ENCODE peak calls at places on chromosomes 3 and 15, in five cellular contexts. V, I, M, X and S are unnamed samples.

GRCh38 chr3:188646592-188646991 is 492.6 kb downstream of the LPP start:
- DNase-seq in V (no peak), I (no peak), M (no peak), X (no peak), S (no peak)

GRCh38 chr15:43505723-43506122 is 11.7 kb upstream of the MAP1A start:
- DNase-seq in V (no peak), I (no peak), M (peak; percentile 46), X (no peak), S (no peak)

GRCh38 chr3:173371848-173372487 is 25.6 kb upstream of the NLGN1 start:
- DNase-seq in V (peak; percentile 10), I (peak; percentile 57), M (peak; percentile 15), X (no peak), S (no peak)

GRCh38 chr15:48974865-48975264 is 11.1 kb upstream of the SHC4 start:
- DNase-seq in V (peak; percentile 14), I (peak; percentile 61), M (peak; percentile 58), X (no peak), S (no peak)

GRCh38 chr15:61195116-61196002 is 33.7 kb downstream of the RORA start:
- DNase-seq in V (peak; percentile 71), I (peak; percentile 72), M (peak; percentile 60), X (peak; percentile 7), S (peak; percentile 23)

GRCh38 chr3:73024836-73025235 is 28.2 kb downstream of the PPP4R2 start:
- DNase-seq in V (no peak), I (peak; percentile 63), M (no peak), X (no peak), S (no peak)

GRCh38 chr3:123584284-123584987 is 417 bp downstream of the HACD2 start:
- DNase-seq in V (no peak), I (peak; percentile 75), M (no peak), X (no peak), S (no peak)

GRCh38 chr3:136632625-136633081 is 119.5 kb downstream of the STAG1 start:
- DNase-seq in V (peak; percentile 23), I (no peak), M (no peak), X (no peak), S (peak; percentile 80)

GRCh38 chr15:51724673-51725072 is 12.8 kb downstream of the LYSMD2 start:
- DNase-seq in V (no peak), I (peak; percentile 21), M (no peak), X (no peak), S (no peak)

GRCh38 chr3:183697610-183698317 is at the start of gene YEATS2:
- DNase-seq in V (peak; percentile 68), I (peak; percentile 83), M (peak; percentile 79), X (no peak), S (peak; percentile 31)

GRCh38 chr3:108477511-108478147 is 32.8 kb downstream of the MYH15 start:
- DNase-seq in V (peak; percentile 72), I (peak; percentile 78), M (peak; percentile 62), X (peak; percentile 12), S (peak; percentile 52)

GRCh38 chr15:82111918-82112317 is 66.1 kb upstream of the MEX3B start:
- DNase-seq in V (no peak), I (no peak), M (no peak), X (no peak), S (no peak)

GRCh38 chr3:143139786-143140185 is 20.2 kb downstream of the CHST2 start:
- DNase-seq in V (peak; percentile 49), I (no peak), M (no peak), X (no peak), S (no peak)

GRCh38 chr3:82773207-82773606 is 1011.8 kb upstream of the GBE1 start:
- DNase-seq in V (no peak), I (no peak), M (no peak), X (no peak), S (no peak)

GRCh38 chr15:26838742-26839460 is 28.0 kb upstream of the GABRA5 start:
- DNase-seq in V (peak; percentile 47), I (peak; percentile 85), M (peak; percentile 55), X (no peak), S (no peak)

GRCh38 chr3:142209655-142210054 is 15.7 kb downstream of the GK5 start:
- DNase-seq in V (no peak), I (no peak), M (no peak), X (no peak), S (no peak)

GRCh38 chr15:70093481-70094309 is 4.0 kb downstream of the TLE3 start:
- DNase-seq in V (no peak), I (peak; percentile 79), M (peak; percentile 32), X (no peak), S (no peak)

GRCh38 chr3:189914799-189915198 is 205.9 kb downstream of the P3H2 start:
- DNase-seq in V (peak; percentile 88), I (no peak), M (no peak), X (no peak), S (no peak)

GRCh38 chr3:117921908-117922456 is 1112.7 kb downstream of the IGSF11 start:
- DNase-seq in V (no peak), I (peak; percentile 55), M (no peak), X (no peak), S (no peak)

GRCh38 chr3:125602752-125603649 is 7.7 kb upstream of the OSBPL11 start:
- DNase-seq in V (peak; percentile 19), I (no peak), M (no peak), X (no peak), S (no peak)

GRCh38 chr3:12503126-12503952 is 19.1 kb downstream of the TSEN2 start:
- DNase-seq in V (no peak), I (no peak), M (no peak), X (no peak), S (no peak)

GRCh38 chr15:76903251-76903681 is 1.9 kb downstream of the SCAPER start:
- DNase-seq in V (peak; percentile 66), I (peak; percentile 50), M (peak; percentile 28), X (peak; percentile 15), S (peak; percentile 27)

GRCh38 chr3:16697437-16698258 is 92.4 kb upstream of the DAZL start:
- DNase-seq in V (no peak), I (peak; percentile 52), M (no peak), X (no peak), S (no peak)

DNA sequence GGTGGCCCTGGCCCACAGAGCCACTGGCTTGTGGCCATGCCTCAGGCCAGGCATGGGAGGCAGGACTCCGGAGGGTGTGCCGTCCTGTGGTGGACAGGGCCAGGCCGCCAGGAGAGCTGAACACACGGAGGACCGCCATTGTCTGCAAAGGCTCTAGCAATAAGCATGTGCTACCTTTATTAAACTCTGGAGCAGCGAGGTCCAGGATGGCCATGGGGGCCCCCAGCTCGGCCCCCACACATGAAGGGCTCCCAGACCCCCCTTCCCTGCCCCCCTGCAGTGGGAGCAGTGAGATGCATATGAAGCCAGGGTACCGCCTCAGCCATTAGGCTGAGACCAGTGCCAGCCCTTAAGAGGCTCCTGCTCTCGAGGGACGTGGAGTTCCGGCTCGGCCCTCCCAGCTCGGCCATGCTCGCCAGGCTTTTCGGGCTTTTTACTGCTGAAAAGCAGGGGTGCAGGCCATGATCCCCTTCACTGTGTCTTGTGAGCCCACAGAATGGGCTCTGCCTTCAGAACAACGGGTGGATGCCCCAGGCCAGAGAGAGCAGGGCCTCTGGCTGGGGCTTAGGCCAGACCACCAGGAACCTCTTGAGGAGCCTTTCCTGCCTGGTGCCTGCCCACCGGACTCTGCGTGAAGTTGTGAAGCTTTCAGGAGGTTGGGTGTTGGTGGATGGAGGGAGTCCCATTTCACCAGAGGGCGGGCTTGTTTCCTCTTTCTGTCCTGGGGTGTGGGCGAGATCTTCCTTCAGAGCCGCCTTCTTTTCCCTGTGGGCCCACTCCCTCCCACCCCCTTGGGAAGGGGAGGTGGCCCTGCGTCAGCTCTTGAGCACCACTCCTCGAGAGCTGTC is 2.6 kb downstream of the AMIGO3 start:
- DNase-seq in V (no peak), I (no peak), M (no peak), X (no peak), S (no peak)
- TF ChIP-seq JUNB in V (no peak), I (no peak), M (no peak), X (no peak), S (no peak)

GRCh38 chr15:57527382-57528091 is 64.2 kb upstream of the MYZAP start:
- DNase-seq in V (peak; percentile 89), I (peak; percentile 89), M (peak; percentile 72), X (peak; percentile 46), S (peak; percentile 76)
- TF ChIP-seq JUNB in V (no peak), I (no peak), M (no peak), X (no peak), S (no peak)

GRCh38 chr15:90334304-90334731 is 17.8 kb upstream of the ZNF774 start:
- DNase-seq in V (no peak), I (no peak), M (no peak), X (no peak), S (peak; percentile 19)

GRCh38 chr15:90337256-90337655 is 14.8 kb upstream of the ZNF774 start:
- DNase-seq in V (no peak), I (no peak), M (no peak), X (no peak), S (no peak)

GRCh38 chr15:90338483-90338980 is 13.6 kb upstream of the ZNF774 start:
- DNase-seq in V (no peak), I (no peak), M (no peak), X (no peak), S (no peak)

GRCh38 chr15:90340345-90340744 is 11.7 kb upstream of the ZNF774 start:
- DNase-seq in V (peak; percentile 45), I (peak; percentile 60), M (peak; percentile 61), X (no peak), S (peak; percentile 36)

DNA sequence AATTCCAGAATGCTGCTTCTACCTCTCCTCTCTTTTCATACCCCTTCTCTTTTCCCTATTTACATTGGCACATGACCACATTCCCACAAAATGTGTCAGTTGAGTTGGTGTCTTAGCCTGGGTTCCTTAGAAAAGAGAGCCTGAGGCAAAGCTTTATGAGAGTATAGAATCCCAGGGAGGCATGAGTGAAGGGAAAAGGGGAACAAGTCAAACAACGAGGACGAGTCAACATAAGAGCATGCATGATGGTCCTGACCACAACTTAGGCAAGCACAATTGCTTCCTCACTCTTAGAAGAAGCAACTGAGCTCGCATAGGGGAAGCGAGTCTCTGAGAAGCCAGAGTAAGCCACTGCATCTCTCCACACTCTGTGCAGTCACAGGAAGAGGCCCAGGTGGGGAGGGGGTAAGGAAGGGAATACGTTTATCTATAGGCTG is 15.4 kb upstream of the ZNF774 start:
- DNase-seq in V (peak; percentile 69), I (no peak), M (no peak), X (no peak), S (no peak)
- TF ChIP-seq JUNB in V (no peak), I (no peak), M (no peak), X (no peak), S (no peak)

GRCh38 chr3:149831321-149831720 is 18.3 kb downstream of the RNF13 start:
- DNase-seq in V (no peak), I (no peak), M (no peak), X (no peak), S (no peak)

GRCh38 chr3:149828390-149828789 is 15.4 kb downstream of the RNF13 start:
- DNase-seq in V (no peak), I (no peak), M (no peak), X (no peak), S (no peak)

GRCh38 chr3:149830902-149831301 is 17.9 kb downstream of the RNF13 start:
- DNase-seq in V (peak; percentile 27), I (no peak), M (no peak), X (no peak), S (no peak)

GRCh38 chr3:149833241-149833640 is 20.2 kb downstream of the RNF13 start:
- DNase-seq in V (no peak), I (no peak), M (no peak), X (no peak), S (no peak)

DNA sequence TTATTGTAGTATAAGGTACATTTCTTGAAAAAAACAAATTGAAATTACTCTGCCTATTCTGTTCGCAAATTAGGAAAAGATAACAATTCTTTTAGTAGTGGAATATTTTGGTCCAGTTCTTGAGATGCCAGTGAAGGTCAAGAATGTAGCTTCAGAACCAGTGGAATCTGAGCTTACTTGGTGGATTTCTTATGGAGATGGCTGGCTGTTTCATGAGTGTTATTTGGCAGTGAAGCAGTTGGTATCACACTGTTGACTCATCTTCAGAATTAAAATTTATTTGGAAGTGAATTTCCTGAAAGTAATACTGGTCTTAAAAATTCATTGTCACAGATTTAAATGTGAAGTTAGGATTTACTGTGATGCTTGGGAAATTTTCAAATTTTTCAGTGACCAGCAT is 19.1 kb downstream of the RNF13 start:
- DNase-seq in V (no peak), I (no peak), M (no peak), X (no peak), S (no peak)
- TF ChIP-seq JUNB in V (no peak), I (no peak), M (no peak), X (no peak), S (no peak)